ENCODE peak calls at places on chromosomes 11 and 22, in four cellular contexts. W is ovary, U is left ventricle myocardium inferior, Y is mammary epithelial cell. J is an unnamed sample.

GRCh38 chr11:38130514-38130913 is 1532.5 kb upstream of the RAG2 start:
- DNase-seq in W (no peak), U (no peak), Y (no peak), J (no peak)

GRCh38 chr11:109016724-109017123 is 351.9 kb downstream of the DDX10 start:
- DNase-seq in W (no peak), U (no peak), Y (no peak), J (no peak)

GRCh38 chr11:8071616-8072581 is 9.1 kb upstream of the TUB start:
- DNase-seq in W (peak; percentile 13), U (no peak), Y (no peak), J (peak; percentile 60)

GRCh38 chr11:95792200-95792599 is 1.9 kb downstream of the CEP57 start:
- DNase-seq in W (no peak), U (no peak), Y (no peak), J (no peak)

GRCh38 chr11:13233173-13233572 is 44.4 kb upstream of the BMAL1 start:
- DNase-seq in W (no peak), U (no peak), Y (no peak), J (no peak)

GRCh38 chr11:75428301-75428724 is 4.7 kb downstream of the KLHL35 start:
- DNase-seq in W (peak; percentile 87), U (peak; percentile 94), Y (no peak), J (peak; percentile 95)

GRCh38 chr11:43984519-43985385 is 42.3 kb downstream of the C11orf96 start:
- DNase-seq in W (no peak), U (no peak), Y (no peak), J (no peak)

GRCh38 chr11:65941720-65942310 is 3.5 kb upstream of the TSGA10IP start:
- DNase-seq in W (no peak), U (no peak), Y (no peak), J (no peak)

GRCh38 chr11:61120865-61121831 is 18.9 kb downstream of the CD5 start:
- DNase-seq in W (peak; percentile 45), U (peak; percentile 59), Y (peak; percentile 4), J (peak; percentile 61)

GRCh38 chr11:6546735-6547134 is 49.7 kb downstream of the DNHD1 start:
- DNase-seq in W (no peak), U (no peak), Y (no peak), J (no peak)

GRCh38 chr22:26576026-26576680 is 13.8 kb downstream of the TPST2 start:
- DNase-seq in W (no peak), U (no peak), Y (no peak), J (no peak)

GRCh38 chr22:40156001-40156516 is 21.7 kb upstream of the TNRC6B start:
- DNase-seq in W (no peak), U (no peak), Y (peak; percentile 82), J (no peak)

GRCh38 chr22:27378994-27379393 is 422.6 kb downstream of the MN1 start:
- DNase-seq in W (no peak), U (no peak), Y (no peak), J (no peak)

GRCh38 chr11:14422052-14422813 is 63.2 kb upstream of the RRAS2 start:
- DNase-seq in W (peak; percentile 83), U (peak; percentile 88), Y (peak; percentile 89), J (peak; percentile 94)

GRCh38 chr22:43821606-43822425 is 9.7 kb upstream of the EFCAB6 start:
- DNase-seq in W (no peak), U (no peak), Y (no peak), J (peak; percentile 65)

GRCh38 chr22:27046126-27046525 is 388.7 kb downstream of the MIAT start:
- DNase-seq in W (no peak), U (no peak), Y (no peak), J (no peak)

GRCh38 chr22:32827061-32827602 is 25.6 kb downstream of the TIMP3 start:
- DNase-seq in W (no peak), U (no peak), Y (no peak), J (no peak)
- H3K27ac ChIP-seq in W (no peak overlapping the region), U (peak overlapping the region; percentile 86), Y (no peak overlapping the region), J (no peak overlapping the region)

DNA sequence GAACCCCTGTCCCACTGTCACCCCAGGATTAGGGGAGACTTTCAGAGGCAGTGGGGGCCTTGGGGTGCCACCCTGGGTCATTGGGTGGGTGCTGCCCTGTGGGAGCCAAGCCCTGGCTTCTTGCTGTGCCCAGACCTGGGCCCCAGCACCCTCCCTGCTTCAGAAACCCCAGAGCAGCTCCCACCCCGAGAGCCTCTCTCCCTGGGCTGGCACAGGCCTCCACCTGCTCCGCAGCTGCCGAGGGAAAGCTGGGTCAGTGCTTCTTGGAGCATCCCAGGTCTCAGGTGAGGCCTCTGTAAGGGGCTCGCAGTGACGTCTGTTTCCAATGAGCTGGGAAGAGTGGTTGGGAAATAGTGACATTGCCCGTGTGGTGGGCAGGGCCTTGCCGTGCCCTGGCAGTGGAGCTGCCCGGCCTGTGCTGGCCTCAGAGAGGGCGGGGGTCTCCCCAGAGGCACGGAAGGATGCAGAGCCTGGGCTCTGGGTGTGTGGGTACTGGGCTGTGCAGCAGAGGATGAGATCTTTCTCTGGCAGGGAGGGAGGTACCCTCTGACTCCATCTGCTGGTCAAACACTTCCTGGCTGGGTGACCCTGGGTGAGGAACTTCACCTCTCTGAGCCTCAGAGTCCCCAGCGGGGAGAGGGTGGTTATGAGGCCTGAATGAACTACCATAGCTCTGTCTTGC is 23.0 kb downstream of the C22orf23 start:
- DNase-seq in W (no peak), U (no peak), Y (no peak), J (no peak)
- H3K27ac ChIP-seq in W (no peak overlapping the region), U (peak overlapping the region; percentile 40), Y (no peak overlapping the region), J (no peak overlapping the region)

GRCh38 chr11:34438529-34439507 is at the start of gene CAT:
- DNase-seq in W (peak; percentile 98), U (peak; percentile 99), Y (peak; percentile 97), J (peak; percentile 99)
- H3K27ac ChIP-seq in W (peak within 1 kb of the TSS; percentile 72), U (peak within 1 kb of the TSS; percentile 98), Y (peak within 1 kb of the TSS; percentile 60), J (no peak within 1 kb of the TSS)

GRCh38 chr11:82675838-82676237 is 57.8 kb downstream of the FAM181B start:
- DNase-seq in W (no peak), U (no peak), Y (no peak), J (no peak)
- H3K27ac ChIP-seq in W (no peak overlapping the region), U (no peak overlapping the region), Y (no peak overlapping the region), J (no peak overlapping the region)

J was measured in aorta.